ENCODE peak calls at places on chromosomes 16 and 17, in four cellular contexts. R, L, Y and I are unnamed samples.

GRCh38 chr17:82085931-82086764 is 11.9 kb downstream of the FASN start:
- DNase-seq in Y (no peak), R (no peak), L (no peak), I (no peak)

GRCh38 chr17:52147872-52148271 is 10.6 kb downstream of the CA10 start:
- DNase-seq in R (no peak), L (peak), Y (no peak), I (no peak)

GRCh38 chr16:56195151-56195550 is 3.9 kb downstream of the GNAO1 start:
- DNase-seq in Y (peak), R (no peak), L (peak), I (peak)

GRCh38 chr16:86886651-86887050 is 308.3 kb downstream of the FOXL1 start:
- DNase-seq in R (no peak), Y (no peak), L (peak), I (no peak)

GRCh38 chr16:63539276-63539675 is 1503.0 kb upstream of the CDH8 start:
- DNase-seq in Y (no peak), R (no peak), L (no peak), I (no peak)

GRCh38 chr17:61309857-61310256 is 89.8 kb upstream of the TBX2 start:
- DNase-seq in L (peak), R (peak), Y (no peak), I (no peak)

GRCh38 chr17:38701504-38702165 is 3.4 kb upstream of the MLLT6 start:
- DNase-seq in Y (no peak), R (peak), L (no peak), I (no peak)

GRCh38 chr16:86567701-86568571 is 1.3 kb downstream of the FOXC2 start:
- DNase-seq in R (peak), L (peak), Y (no peak), I (no peak)

GRCh38 chr16:51756447-51757123 is 605.5 kb upstream of the SALL1 start:
- DNase-seq in L (peak), Y (no peak), R (no peak), I (no peak)

GRCh38 chr16:29876578-29877249 is 13.7 kb upstream of the CDIPT start:
- DNase-seq in R (no peak), L (no peak), Y (no peak), I (no peak)

GRCh38 chr16:83305092-83305491 is 502.7 kb upstream of the HSBP1 start:
- DNase-seq in L (peak), R (peak), Y (no peak), I (no peak)

GRCh38 chr16:7209598-7209997 is 123.0 kb upstream of the RBFOX1 start:
- DNase-seq in Y (no peak), R (no peak), L (peak), I (no peak)

GRCh38 chr17:72713701-72714100 is 378.8 kb downstream of the SLC39A11 start:
- DNase-seq in Y (no peak), R (no peak), L (no peak), I (no peak)

GRCh38 chr17:67276075-67276474 is 31.1 kb upstream of the HELZ start:
- DNase-seq in R (no peak), L (no peak), Y (no peak), I (no peak)

GRCh38 chr16:3190949-3191353 is 2.9 kb downstream of the OR1F1 start:
- DNase-seq in Y (no peak), L (no peak), R (peak), I (no peak)

GRCh38 chr17:17792143-17792550 is 44.6 kb downstream of the SREBF1 start:
- DNase-seq in L (no peak), R (no peak), Y (no peak), I (no peak)

GRCh38 chr17:4167786-4168185 is 24.8 kb downstream of the CYB5D2 start:
- DNase-seq in Y (no peak), L (no peak), R (no peak), I (peak)

GRCh38 chr16:2610781-2611498 is 71.4 kb upstream of the KCTD5 start:
- DNase-seq in R (no peak), L (no peak), Y (no peak), I (no peak)

GRCh38 chr16:57091200-57091989 is 988 bp upstream of the CPNE2 start:
- DNase-seq in Y (no peak), L (peak), R (peak), I (no peak)